ENCODE peak calls at places on chromosomes 3 and 15, in nine cellular contexts. N, H, K, O, L, T, G, M and I are unnamed samples.
A peak's percentile ranks its signal among the peaks of the same experiment; 100 is the strongest.

GRCh38 chr3:128922804-128923459 is 43.5 kb downstream of the ACAD9 start:
- DNase-seq in N (no peak), H (no peak), K (no peak), O (no peak), L (no peak), T (no peak), G (no peak), M (no peak), I (no peak)

GRCh38 chr15:95715116-95715888 is 615.2 kb upstream of the NR2F2 start:
- DNase-seq in N (no peak), H (no peak), K (no peak), O (no peak), L (no peak), T (no peak), G (no peak), M (no peak), I (no peak)

GRCh38 chr3:175399156-175399840 is 540.2 kb downstream of the NAALADL2 start:
- DNase-seq in N (no peak), H (no peak), K (no peak), O (no peak), L (no peak), T (no peak), G (no peak), M (no peak), I (no peak)

GRCh38 chr3:114370537-114371174 is 76.8 kb downstream of the TIGIT start:
- DNase-seq in N (no peak), H (no peak), K (no peak), O (no peak), L (no peak), T (no peak), G (no peak), M (no peak), I (no peak)

GRCh38 chr3:40476478-40477470 is at the start of gene ZNF619:
- DNase-seq in N (peak; percentile 41), H (peak; percentile 83), K (peak; percentile 80), O (peak; percentile 77), L (peak; percentile 46), T (peak; percentile 80), G (peak; percentile 62), M (peak; percentile 82), I (peak; percentile 59)

GRCh38 chr3:31544634-31545033 is 11.9 kb downstream of the STT3B start:
- DNase-seq in N (no peak), H (peak; percentile 22), K (no peak), O (peak; percentile 32), L (no peak), T (peak; percentile 44), G (no peak), M (no peak), I (no peak)

GRCh38 chr3:88807471-88808090 is 299.8 kb upstream of the EPHA3 start:
- DNase-seq in N (no peak), H (no peak), K (no peak), O (no peak), L (no peak), T (peak; percentile 39), G (peak; percentile 47), M (no peak), I (no peak)

GRCh38 chr3:8497582-8497981 is 4.0 kb upstream of the LMCD1 start:
- DNase-seq in N (no peak), H (no peak), K (no peak), O (no peak), L (no peak), T (no peak), G (no peak), M (no peak), I (no peak)

GRCh38 chr15:56176996-56177395 is 66.7 kb downstream of the RFX7 start:
- DNase-seq in N (no peak), H (no peak), K (no peak), O (no peak), L (no peak), T (no peak), G (no peak), M (no peak), I (no peak)

GRCh38 chr15:64763874-64764273 is 11.5 kb downstream of the RBPMS2 start:
- DNase-seq in N (no peak), H (no peak), K (no peak), O (no peak), L (no peak), T (no peak), G (no peak), M (no peak), I (no peak)

GRCh38 chr15:37995461-37996347 is 61.3 kb downstream of the TMCO5A start:
- DNase-seq in N (no peak), H (peak; percentile 71), K (peak; percentile 73), O (no peak), L (peak; percentile 27), T (peak; percentile 84), G (peak; percentile 42), M (no peak), I (peak; percentile 45)

GRCh38 chr3:4461459-4462090 is 5.5 kb downstream of the SUMF1 start:
- DNase-seq in N (no peak), H (no peak), K (no peak), O (no peak), L (no peak), T (no peak), G (no peak), M (no peak), I (no peak)

GRCh38 chr15:63236272-63236671 is 41.1 kb upstream of the APH1B start:
- DNase-seq in N (no peak), H (no peak), K (no peak), O (no peak), L (peak; percentile 49), T (peak; percentile 51), G (peak; percentile 52), M (no peak), I (no peak)

GRCh38 chr15:45425135-45425534 is 46.8 kb upstream of the GATM start:
- DNase-seq in N (no peak), H (no peak), K (no peak), O (no peak), L (no peak), T (peak; percentile 18), G (no peak), M (no peak), I (no peak)

GRCh38 chr3:43465109-43465508 is 156.7 kb downstream of the ANO10 start:
- DNase-seq in N (no peak), H (no peak), K (no peak), O (no peak), L (no peak), T (no peak), G (no peak), M (no peak), I (no peak)

GRCh38 chr3:81462921-81463320 is 298.5 kb downstream of the GBE1 start:
- DNase-seq in N (no peak), H (peak; percentile 15), K (no peak), O (no peak), L (no peak), T (no peak), G (no peak), M (no peak), I (no peak)

GRCh38 chr3:94862703-94863102 is 799.8 kb downstream of the NSUN3 start:
- DNase-seq in N (no peak), H (peak; percentile 54), K (peak; percentile 13), O (no peak), L (no peak), T (peak; percentile 18), G (peak; percentile 4), M (no peak), I (peak; percentile 17)
- TF ChIP-seq CTCF in N (peak; percentile 51), H (peak; percentile 59), K (peak; percentile 29), O (no peak), L (peak; percentile 40), T (peak; percentile 38), G (peak; percentile 49), M (no peak), I (peak; percentile 58)

DNA sequence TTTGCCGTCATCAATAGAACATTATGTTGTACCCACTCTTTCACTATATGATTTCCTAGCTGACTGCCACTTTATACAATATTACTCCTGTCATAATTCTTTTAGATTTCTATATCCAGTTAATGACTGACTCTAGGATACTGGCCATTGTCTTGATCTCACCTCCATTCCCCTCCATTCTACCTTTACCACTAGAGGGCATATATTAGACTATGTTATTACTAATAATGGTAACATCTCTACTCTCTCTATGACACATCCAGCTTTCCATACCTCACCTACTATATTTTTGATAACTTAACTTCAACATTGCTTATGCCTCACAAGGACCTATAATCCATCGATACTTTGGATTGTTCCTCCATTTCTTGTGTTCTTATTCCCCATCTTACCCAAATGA is 31.4 kb upstream of the POU1F1 start:
- DNase-seq in N (no peak), H (no peak), K (no peak), O (no peak), L (no peak), T (no peak), G (no peak), M (no peak), I (no peak)
- TF ChIP-seq CTCF in N (no peak), H (peak; percentile 15), K (peak; percentile 12), O (no peak), L (peak; percentile 28), T (peak; percentile 35), G (no peak), M (no peak), I (no peak)

DNA sequence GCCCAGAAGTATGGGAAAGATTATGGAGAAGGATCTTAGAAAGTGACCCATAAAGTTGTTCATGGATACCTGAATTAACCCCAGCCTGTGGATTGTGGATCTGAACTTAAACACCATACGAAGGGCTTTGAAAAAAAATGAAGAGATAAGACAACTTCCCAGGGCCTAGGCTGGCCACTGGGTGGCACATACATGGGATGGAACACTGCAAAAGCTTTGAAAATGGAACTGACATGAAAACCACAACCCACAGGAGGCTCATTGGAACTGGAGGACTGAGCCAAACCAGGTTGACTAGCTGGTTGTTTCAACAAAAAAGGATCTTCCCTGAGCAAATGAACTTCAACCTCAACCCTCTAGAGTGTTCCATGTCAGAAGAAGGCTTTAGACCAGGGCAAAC is 34.5 kb downstream of the FMN1 start:
- DNase-seq in N (no peak), H (no peak), K (peak; percentile 7), O (no peak), L (no peak), T (no peak), G (no peak), M (no peak), I (no peak)
- TF ChIP-seq CTCF in N (no peak), H (no peak), K (no peak), O (no peak), L (no peak), T (no peak), G (no peak), M (no peak), I (no peak)

GRCh38 chr15:89776274-89777072 is at the start of gene MESP2:
- DNase-seq in N (peak; percentile 86), H (peak; percentile 92), K (peak; percentile 85), O (peak; percentile 81), L (no peak), T (peak; percentile 89), G (peak; percentile 75), M (peak; percentile 89), I (peak; percentile 83)

GRCh38 chr15:89770041-89770440 is 6.1 kb upstream of the MESP2 start:
- DNase-seq in N (no peak), H (no peak), K (no peak), O (no peak), L (no peak), T (peak; percentile 45), G (no peak), M (no peak), I (no peak)

GRCh38 chr15:89775815-89776214 is 317 bp upstream of the MESP2 start:
- DNase-seq in N (no peak), H (no peak), K (no peak), O (no peak), L (no peak), T (no peak), G (no peak), M (no peak), I (no peak)

GRCh38 chr15:89774492-89774891 is 1.6 kb upstream of the MESP2 start:
- DNase-seq in N (no peak), H (no peak), K (no peak), O (no peak), L (no peak), T (no peak), G (peak; percentile 41), M (no peak), I (no peak)

GRCh38 chr15:89772933-89773583 is 3.1 kb upstream of the MESP2 start:
- DNase-seq in N (no peak), H (no peak), K (peak; percentile 24), O (no peak), L (no peak), T (no peak), G (no peak), M (no peak), I (no peak)
- TF ChIP-seq CTCF in N (peak; percentile 50), H (peak; percentile 24), K (peak; percentile 35), O (no peak), L (peak; percentile 46), T (peak; percentile 29), G (peak; percentile 50), M (peak; percentile 19), I (no peak)